ENCODE peak calls at places on chromosomes 16 and 17, in seven cellular contexts. F, Y, A, R, W, L and Q are unnamed samples.

GRCh38 chr16:6682142-6682811 is 650.4 kb upstream of the RBFOX1 start:
- DNase-seq in A (no peak), W (peak), F (no peak), R (no peak), Y (no peak), L (no peak), Q (peak)

GRCh38 chr17:17985153-17985552 is 12.5 kb downstream of the DRC3 start:
- DNase-seq in W (no peak), Y (no peak), R (no peak), F (no peak), A (no peak), L (no peak), Q (no peak)

GRCh38 chr16:59168715-59169114 is 434.6 kb upstream of the GOT2 start:
- DNase-seq in Y (no peak), F (no peak), W (no peak), A (no peak), R (no peak), L (no peak), Q (no peak)

GRCh38 chr16:63553980-63554379 is 1517.7 kb upstream of the CDH8 start:
- DNase-seq in F (no peak), W (no peak), Y (no peak), L (no peak), A (no peak), R (no peak), Q (no peak)

GRCh38 chr17:70636517-70637133 is 467.3 kb downstream of the KCNJ2 start:
- DNase-seq in R (no peak), F (peak), L (no peak), A (no peak), Y (peak), W (peak), Q (no peak)

GRCh38 chr16:50099957-50100648 is 34.3 kb downstream of the HEATR3 start:
- DNase-seq in R (no peak), Y (no peak), W (no peak), F (no peak), A (no peak), L (no peak), Q (no peak)

GRCh38 chr17:14942511-14943185 is 322.5 kb downstream of the PMP22 start:
- DNase-seq in W (no peak), F (no peak), Y (peak), R (no peak), A (no peak), L (no peak), Q (no peak)

GRCh38 chr16:30585400-30586191 is at the start of gene ZNF785:
- DNase-seq in A (peak), R (peak), F (peak), Y (peak), L (peak), W (peak), Q (peak)

GRCh38 chr17:2222901-2223616 is 80.5 kb downstream of the SMG6 start:
- DNase-seq in A (peak), L (peak), R (peak), F (peak), W (no peak), Y (peak), Q (no peak)

GRCh38 chr17:60704170-60704569 is 26.5 kb downstream of the BCAS3 start:
- DNase-seq in L (no peak), W (peak), F (no peak), R (no peak), Y (no peak), A (no peak), Q (no peak)

GRCh38 chr16:47375423-47375822 is 85.4 kb downstream of the ITFG1 start:
- DNase-seq in A (no peak), F (no peak), L (no peak), R (no peak), W (peak), Y (no peak), Q (no peak)

GRCh38 chr17:47297661-47298400 is 25.9 kb upstream of the EFCAB13 start:
- DNase-seq in L (no peak), R (no peak), F (no peak), Y (no peak), W (no peak), A (no peak), Q (no peak)

GRCh38 chr17:51059781-51060180 is 60.9 kb downstream of the SPAG9 start:
- DNase-seq in L (no peak), A (no peak), W (no peak), R (no peak), F (peak), Y (peak), Q (no peak)

GRCh38 chr16:23027386-23027785 is 121.9 kb downstream of the USP31 start:
- DNase-seq in Y (no peak), W (no peak), L (no peak), A (no peak), R (no peak), F (no peak), Q (no peak)

GRCh38 chr16:28974007-28974436 is 556 bp upstream of the SPNS1 start:
- DNase-seq in F (peak), A (peak), W (peak), L (no peak), R (no peak), Y (peak), Q (peak)

GRCh38 chr17:1961187-1961586 is 63.9 kb downstream of the RTN4RL1 start:
- DNase-seq in L (no peak), F (no peak), W (peak), A (no peak), Y (no peak), R (no peak), Q (peak)

GRCh38 chr16:88322500-88322970 is 60.2 kb upstream of the ZNF469 start:
- DNase-seq in L (no peak), Y (no peak), F (no peak), W (no peak), R (no peak), A (no peak), Q (no peak)

GRCh38 chr17:78647030-78647429 is 69.8 kb upstream of the DNAH17 start:
- DNase-seq in A (no peak), W (no peak), F (no peak), L (no peak), R (no peak), Y (no peak), Q (no peak)